ENCODE peak calls at places on chromosomes 16 and 17, in nine cellular contexts. X is lower lobe of right lung; T is stimulated activated CD4-positive, alpha-beta T cell treated with anti-CD3 and anti-CD28 coated beads, Interleukin-12 subunit alpha, Interleukin-12 subunit beta, amount 100 ng/mL, for 24 hours; A is endodermal cell; P is effector CD4-positive, alpha-beta T cell; H is PC-9; V is mucosa of gallbladder; R is bronchial epithelial cell; W is GM04503. B is an unnamed sample.

GRCh38 chr17:38571833-38572274 is 33.9 kb downstream of the SRCIN1 start:
- DNase-seq in X (no peak), T (no peak), A (peak; percentile 75), P (no peak), H (no peak), V (no peak), R (no peak), W (no peak), B (no peak)

GRCh38 chr17:48590603-48591161 is 641 bp upstream of the HOXB3 start:
- DNase-seq in X (no peak), T (no peak), A (no peak), P (no peak), H (no peak), V (no peak), R (no peak), W (no peak), B (no peak)

GRCh38 chr16:68289621-68290329 is 21.0 kb downstream of the SLC7A6OS start:
- DNase-seq in X (no peak), T (peak; percentile 52), A (peak; percentile 55), P (no peak), H (no peak), V (no peak), R (no peak), W (peak; percentile 12), B (peak; percentile 18)

GRCh38 chr17:8857919-8858318 is 9.6 kb downstream of the PIK3R6 start:
- DNase-seq in X (no peak), T (no peak), A (peak; percentile 31), P (no peak), H (no peak), V (no peak), R (peak; percentile 44), W (no peak), B (peak; percentile 17)

GRCh38 chr16:31487720-31488629 is 5.1 kb downstream of the SLC5A2 start:
- DNase-seq in X (peak; percentile 88), T (peak; percentile 32), A (peak; percentile 89), P (peak; percentile 78), H (peak; percentile 82), V (peak; percentile 65), R (peak; percentile 59), W (no peak), B (peak; percentile 68)

GRCh38 chr16:5615868-5616642 is 518.5 kb upstream of the EEF2KMT start:
- DNase-seq in X (peak; percentile 60), T (peak; percentile 35), A (peak; percentile 94), P (no peak), H (peak; percentile 25), V (peak; percentile 35), R (no peak), W (no peak), B (peak; percentile 46)

GRCh38 chr16:65336169-65336568 is 214.3 kb upstream of the CDH11 start:
- DNase-seq in X (no peak), T (no peak), A (no peak), P (no peak), H (no peak), V (no peak), R (peak; percentile 84), W (peak; percentile 45), B (no peak)

GRCh38 chr16:52812945-52813556 is 239.6 kb downstream of the CHD9NB start:
- DNase-seq in X (no peak), T (no peak), A (no peak), P (no peak), H (no peak), V (no peak), R (peak; percentile 75), W (no peak), B (no peak)

B was measured in small intestine.